ENCODE peak calls at places on chromosomes 3 and 15, in four cellular contexts. E is HL-60, D is K562, P is GM12878. U is an unnamed sample.

GRCh38 chr15:68829068-68829467 is 8.4 kb upstream of the ANP32A start:
- DNase-seq in E (no peak), D (no peak), P (no peak), U (no peak)

GRCh38 chr15:38252481-38253311 is at the start of gene SPRED1:
- DNase-seq in E (peak; percentile 20), D (peak; percentile 39), P (no peak), U (peak; percentile 32)

GRCh38 chr3:146469206-146470017 is at the start of gene PLSCR2:
- DNase-seq in E (no peak), D (peak; percentile 85), P (peak; percentile 8), U (peak; percentile 80)

GRCh38 chr15:75714195-75714594 is 1.5 kb upstream of the CSPG4 start:
- DNase-seq in E (no peak), D (no peak), P (no peak), U (no peak)

GRCh38 chr3:48157950-48158376 is 30.3 kb downstream of the CDC25A start:
- DNase-seq in E (no peak), D (peak; percentile 81), P (no peak), U (no peak)

GRCh38 chr15:56082263-56082761 is 88.9 kb upstream of the NEDD4 start:
- DNase-seq in E (no peak), D (no peak), P (no peak), U (no peak)

GRCh38 chr3:173865900-173866498 is 468.5 kb downstream of the NLGN1 start:
- DNase-seq in E (no peak), D (no peak), P (no peak), U (no peak)

GRCh38 chr3:66075281-66075680 is 36.6 kb upstream of the MAGI1 start:
- DNase-seq in E (no peak), D (no peak), P (no peak), U (no peak)

GRCh38 chr15:90097475-90097874 is 4.8 kb downstream of the IDH2 start:
- DNase-seq in E (no peak), D (no peak), P (peak; percentile 88), U (no peak)

GRCh38 chr3:178504128-178504527 is 32.1 kb upstream of the KCNMB2 start:
- DNase-seq in E (no peak), D (no peak), P (no peak), U (no peak)

GRCh38 chr3:69240651-69241578 is 118.5 kb upstream of the LMOD3 start:
- DNase-seq in E (no peak), D (no peak), P (peak; percentile 48), U (peak; percentile 5)

DNA sequence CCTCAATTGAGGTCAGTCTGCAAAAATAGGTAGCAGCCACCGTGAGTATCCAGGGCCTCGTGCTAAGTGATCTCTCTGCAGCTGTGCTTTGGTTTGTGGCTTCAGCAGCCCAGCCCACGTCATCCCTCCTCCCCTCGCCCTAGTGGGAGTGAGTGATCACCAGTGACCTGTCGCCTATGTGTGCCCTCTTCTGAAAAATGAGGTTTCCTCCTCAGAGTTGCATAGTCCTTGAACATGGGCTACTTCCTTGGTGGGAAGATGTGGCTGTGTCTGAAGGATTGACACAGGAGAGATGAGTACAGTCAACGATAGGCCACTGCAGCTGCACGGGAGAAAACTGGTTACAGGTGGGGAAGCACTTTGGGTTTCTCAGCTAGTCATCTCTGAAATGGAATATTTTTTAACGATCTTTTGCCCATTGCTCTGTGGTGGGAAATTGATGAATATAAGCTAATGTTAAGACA is 144.8 kb upstream of the BHLHE40 start:
- DNase-seq in E (peak; percentile 52), D (peak; percentile 40), P (no peak), U (no peak)
- TF ChIP-seq SPI1 in E (no peak), D (no peak), P (peak; percentile 34), U (peak; percentile 18)

DNA sequence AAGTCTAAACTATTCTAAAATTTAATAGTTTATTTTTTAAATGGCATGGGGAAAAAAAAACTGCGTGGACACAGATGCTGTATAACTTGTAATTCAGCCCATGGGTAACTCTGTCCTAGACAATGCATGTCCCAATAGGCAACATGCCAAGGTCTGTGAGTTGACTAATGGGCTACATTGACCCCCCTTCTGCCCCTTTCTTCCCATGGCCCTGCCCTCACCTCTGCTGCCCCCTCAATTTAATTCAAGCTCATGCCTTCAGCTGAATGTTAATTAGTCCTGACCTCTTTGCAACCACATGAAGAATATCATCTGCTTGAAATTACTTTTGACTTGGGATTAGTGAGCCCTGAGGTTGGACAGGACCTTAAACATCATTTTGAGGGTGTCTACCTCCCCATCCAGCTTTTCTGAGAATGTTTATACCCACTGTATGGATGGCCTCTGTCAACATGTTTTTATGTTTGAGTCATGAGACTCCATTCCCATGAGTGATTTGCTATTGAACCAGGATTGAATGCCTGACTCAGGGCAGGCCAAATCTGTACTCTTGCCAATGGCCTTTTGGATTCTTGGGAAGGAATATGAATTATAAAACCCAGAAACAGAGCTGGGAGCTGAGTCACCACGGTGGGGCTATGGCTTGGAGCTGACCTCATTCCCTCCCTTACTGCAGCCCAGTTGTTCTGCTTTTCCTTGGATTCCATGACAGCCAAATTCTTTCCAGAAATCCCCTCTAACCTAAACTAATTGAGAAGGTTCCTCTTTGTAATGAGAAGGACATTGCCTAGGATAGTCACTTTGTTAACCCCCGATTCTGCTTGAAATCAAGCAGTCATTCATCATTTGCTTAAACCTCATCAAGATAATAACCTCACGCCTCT is 33.5 kb upstream of the PDE8A start:
- DNase-seq in E (no peak), D (peak; percentile 45), P (no peak), U (no peak)
- TF ChIP-seq SPI1 in E (no peak), D (no peak), P (no peak), U (no peak)

GRCh38 chr3:14424711-14425573 is 22.5 kb downstream of the SLC6A6 start:
- DNase-seq in E (peak; percentile 55), D (peak; percentile 51), P (no peak), U (no peak)

GRCh38 chr3:14425574-14426304 is 23.3 kb downstream of the SLC6A6 start:
- DNase-seq in E (peak; percentile 74), D (no peak), P (no peak), U (no peak)

GRCh38 chr3:14422016-14422963 is 19.9 kb downstream of the SLC6A6 start:
- DNase-seq in E (no peak), D (no peak), P (no peak), U (no peak)

GRCh38 chr3:14423963-14424362 is 21.6 kb downstream of the SLC6A6 start:
- DNase-seq in E (no peak), D (no peak), P (no peak), U (no peak)

DNA sequence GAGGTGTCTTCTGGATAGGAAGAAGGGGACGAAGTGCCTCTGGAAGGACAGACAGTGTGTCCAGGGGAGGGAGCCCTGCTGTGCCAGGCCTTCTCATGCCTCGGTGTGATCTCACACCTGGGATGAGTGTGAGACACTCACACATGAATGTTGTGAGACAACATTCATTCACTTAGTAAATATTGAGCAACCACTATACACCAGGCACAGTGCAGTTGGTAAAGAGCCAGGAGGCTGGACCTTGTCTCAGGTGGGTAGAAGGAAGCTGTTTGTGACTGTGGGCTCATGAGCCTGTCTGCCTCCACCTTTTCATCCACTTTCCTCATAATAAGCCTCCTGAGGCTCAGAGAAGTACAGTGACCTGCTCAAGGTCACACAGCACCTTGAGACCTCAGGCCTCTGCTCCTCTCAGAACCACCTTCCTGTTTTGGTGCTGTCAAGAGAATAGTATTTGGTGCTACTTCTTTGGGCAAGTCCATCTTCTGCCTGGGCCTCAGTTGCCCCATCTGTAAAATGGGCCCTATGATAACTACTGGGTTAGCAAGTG is 20.9 kb downstream of the SLC6A6 start:
- DNase-seq in E (no peak), D (no peak), P (no peak), U (no peak)
- TF ChIP-seq SPI1 in E (no peak), D (no peak), P (no peak), U (no peak)

GRCh38 chr3:125031544-125031943 is 24.3 kb downstream of the HEG1 start:
- DNase-seq in E (no peak), D (no peak), P (no peak), U (no peak)

GRCh38 chr3:125032100-125032643 is 23.6 kb downstream of the HEG1 start:
- DNase-seq in E (no peak), D (no peak), P (no peak), U (no peak)

GRCh38 chr3:125032683-125033082 is 23.1 kb downstream of the HEG1 start:
- DNase-seq in E (no peak), D (no peak), P (no peak), U (no peak)

GRCh38 chr3:125033616-125034015 is 22.2 kb downstream of the HEG1 start:
- DNase-seq in E (no peak), D (no peak), P (no peak), U (no peak)

DNA sequence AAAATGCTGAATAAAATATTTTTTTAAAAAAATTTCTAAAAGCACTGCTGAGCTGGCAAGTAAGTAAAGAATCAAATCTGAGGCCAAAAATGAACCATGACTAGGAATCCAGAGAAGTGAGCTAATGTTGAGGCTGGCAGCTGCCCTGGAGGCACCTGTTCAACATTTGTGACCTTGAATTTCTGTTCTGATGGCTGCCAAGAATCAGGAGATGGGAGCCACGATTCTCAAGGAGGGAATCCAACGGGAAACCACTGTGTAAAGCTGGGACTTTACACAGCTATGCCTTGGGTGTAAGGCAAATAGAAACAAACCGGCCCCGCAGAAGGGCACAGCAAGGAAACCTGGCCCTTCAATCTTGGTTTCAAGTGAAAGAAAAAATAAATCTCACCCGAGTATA is 22.7 kb downstream of the HEG1 start:
- DNase-seq in E (no peak), D (no peak), P (no peak), U (no peak)
- TF ChIP-seq SPI1 in E (no peak), D (no peak), P (no peak), U (no peak)

DNA sequence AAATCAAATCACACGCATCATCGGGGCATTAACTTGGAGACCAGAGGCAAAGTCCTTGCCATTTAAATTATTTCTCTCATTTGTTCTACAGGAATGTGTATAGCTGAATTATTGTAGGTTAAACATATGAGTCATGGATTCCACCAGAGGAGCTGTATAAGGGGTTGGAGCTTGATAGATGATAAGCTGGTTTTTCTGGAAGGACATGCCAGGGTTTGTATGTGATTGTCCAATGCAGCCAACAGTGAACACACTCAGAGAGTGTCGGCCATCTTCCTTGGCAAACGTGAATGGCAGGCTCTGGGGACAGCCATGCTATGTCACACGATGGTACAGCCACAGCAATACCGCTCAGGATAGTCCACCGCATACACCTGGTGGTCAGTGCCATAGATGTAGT is 25.1 kb downstream of the SSUH2 start:
- DNase-seq in E (no peak), D (no peak), P (no peak), U (no peak)
- TF ChIP-seq SPI1 in E (no peak), D (no peak), P (no peak), U (no peak)

DNA sequence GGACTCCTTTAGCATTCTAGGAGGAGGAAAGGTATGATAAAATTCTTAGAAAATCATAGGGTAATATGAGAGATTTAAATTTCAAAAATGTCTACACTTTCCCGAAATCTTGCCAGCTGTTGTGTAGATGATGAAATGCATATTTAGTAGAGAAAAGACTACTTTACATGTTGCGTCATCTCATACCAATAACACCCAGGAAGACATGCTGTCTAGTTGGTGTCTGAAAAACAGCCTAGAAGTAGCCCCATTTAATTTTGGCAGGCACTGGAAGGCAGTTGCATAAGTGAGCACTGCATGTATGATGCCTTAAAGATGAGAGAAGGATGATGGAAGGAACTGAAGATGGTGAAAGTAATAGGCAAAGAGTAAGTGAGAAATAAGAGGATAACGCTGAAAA is 310.5 kb upstream of the TPM1 start:
- DNase-seq in E (no peak), D (no peak), P (no peak), U (no peak)
- TF ChIP-seq SPI1 in E (no peak), D (no peak), P (no peak), U (no peak)

DNA sequence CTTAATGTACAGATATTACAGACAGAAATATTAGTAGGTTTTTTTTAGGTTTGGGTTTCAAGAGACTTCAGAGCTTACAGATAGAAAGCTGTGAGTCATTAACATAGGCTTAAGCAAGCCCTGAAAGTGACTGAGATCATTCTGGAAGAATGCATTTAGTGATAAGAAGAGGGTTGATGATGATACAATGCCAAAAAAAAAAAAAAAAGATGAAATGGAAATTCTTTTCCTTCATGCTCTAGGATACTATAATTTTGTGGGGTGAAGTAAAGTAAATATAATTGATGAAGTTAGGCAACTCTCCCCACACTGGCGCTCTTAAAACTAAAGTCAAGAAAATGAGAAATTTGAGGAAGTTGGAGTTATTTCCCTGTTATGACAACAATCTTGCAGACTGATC is 169.4 kb upstream of the ZNF385D start:
- DNase-seq in E (no peak), D (no peak), P (no peak), U (no peak)
- TF ChIP-seq SPI1 in E (no peak), D (no peak), P (no peak), U (no peak)

U was measured in GM12891.